ENCODE peak calls at places on chromosomes 2 and 18, in ten cellular contexts. One of them, this sample, is unnamed.

GRCh38 chr2:201969241-201969937 is 64.3 kb upstream of the FZD7 start:
- DNase-seq in NCI-H460: no peak
- DNase-seq in RKO: no peak
- DNase-seq in activated effector memory CD4-positive, alpha-beta T cell treated with Interleukin-2 at 50 U/mL for 16 hours: no peak
- DNase-seq in AML-193: no peak
- DNase-seq in GM10248: no peak
- DNase-seq in ELR: no peak
- DNase-seq in naive thymus-derived CD8-positive, alpha-beta T cell: no peak
- DNase-seq in germinal center: no peak
- DNase-seq in activated B cell treated with CpG ODN at 0.5 μM for 24 hours: no peak
- DNase-seq in this sample: no peak

GRCh38 chr18:64405161-64405560 is 256.3 kb upstream of the LINC00305 start:
- DNase-seq in RKO: peak
- DNase-seq in germinal center: no peak
- DNase-seq in NCI-H460: no peak
- DNase-seq in activated effector memory CD4-positive, alpha-beta T cell treated with Interleukin-2 at 50 U/mL for 16 hours: no peak
- DNase-seq in GM10248: no peak
- DNase-seq in AML-193: no peak
- DNase-seq in naive thymus-derived CD8-positive, alpha-beta T cell: no peak
- DNase-seq in ELR: peak
- DNase-seq in activated B cell treated with CpG ODN at 0.5 μM for 24 hours: no peak
- DNase-seq in this sample: no peak

GRCh38 chr18:23397907-23398306 is 55.2 kb upstream of the RIOK3 start:
- DNase-seq in activated effector memory CD4-positive, alpha-beta T cell treated with Interleukin-2 at 50 U/mL for 16 hours: no peak
- DNase-seq in activated B cell treated with CpG ODN at 0.5 μM for 24 hours: no peak
- DNase-seq in NCI-H460: no peak
- DNase-seq in germinal center: no peak
- DNase-seq in naive thymus-derived CD8-positive, alpha-beta T cell: peak
- DNase-seq in GM10248: no peak
- DNase-seq in RKO: no peak
- DNase-seq in AML-193: no peak
- DNase-seq in ELR: no peak
- DNase-seq in this sample: no peak

GRCh38 chr2:241062342-241063092 is 39.6 kb downstream of the MTERF4 start:
- DNase-seq in RKO: no peak
- DNase-seq in ELR: no peak
- DNase-seq in activated B cell treated with CpG ODN at 0.5 μM for 24 hours: no peak
- DNase-seq in activated effector memory CD4-positive, alpha-beta T cell treated with Interleukin-2 at 50 U/mL for 16 hours: no peak
- DNase-seq in germinal center: no peak
- DNase-seq in GM10248: no peak
- DNase-seq in naive thymus-derived CD8-positive, alpha-beta T cell: no peak
- DNase-seq in AML-193: no peak
- DNase-seq in NCI-H460: no peak
- DNase-seq in this sample: no peak

GRCh38 chr2:37523861-37524362 is 147.5 kb downstream of the CDC42EP3 start:
- DNase-seq in AML-193: peak
- DNase-seq in activated effector memory CD4-positive, alpha-beta T cell treated with Interleukin-2 at 50 U/mL for 16 hours: no peak
- DNase-seq in naive thymus-derived CD8-positive, alpha-beta T cell: no peak
- DNase-seq in germinal center: no peak
- DNase-seq in activated B cell treated with CpG ODN at 0.5 μM for 24 hours: no peak
- DNase-seq in RKO: no peak
- DNase-seq in GM10248: no peak
- DNase-seq in ELR: no peak
- DNase-seq in NCI-H460: no peak
- DNase-seq in this sample: no peak

GRCh38 chr2:30736461-30737325 is 70.6 kb downstream of the CAPN13 start:
- DNase-seq in RKO: no peak
- DNase-seq in activated B cell treated with CpG ODN at 0.5 μM for 24 hours: no peak
- DNase-seq in AML-193: no peak
- DNase-seq in ELR: no peak
- DNase-seq in GM10248: no peak
- DNase-seq in activated effector memory CD4-positive, alpha-beta T cell treated with Interleukin-2 at 50 U/mL for 16 hours: no peak
- DNase-seq in naive thymus-derived CD8-positive, alpha-beta T cell: no peak
- DNase-seq in germinal center: no peak
- DNase-seq in NCI-H460: no peak
- DNase-seq in this sample: no peak

GRCh38 chr2:123179526-123179925 is 845.6 kb upstream of the CNTNAP5 start:
- DNase-seq in naive thymus-derived CD8-positive, alpha-beta T cell: no peak
- DNase-seq in activated B cell treated with CpG ODN at 0.5 μM for 24 hours: no peak
- DNase-seq in germinal center: no peak
- DNase-seq in AML-193: no peak
- DNase-seq in activated effector memory CD4-positive, alpha-beta T cell treated with Interleukin-2 at 50 U/mL for 16 hours: no peak
- DNase-seq in ELR: peak
- DNase-seq in NCI-H460: no peak
- DNase-seq in GM10248: no peak
- DNase-seq in RKO: no peak
- DNase-seq in this sample: no peak

GRCh38 chr18:61774846-61775245 is 118.0 kb downstream of the RNF152 start:
- DNase-seq in activated B cell treated with CpG ODN at 0.5 μM for 24 hours: no peak
- DNase-seq in ELR: no peak
- DNase-seq in RKO: no peak
- DNase-seq in naive thymus-derived CD8-positive, alpha-beta T cell: no peak
- DNase-seq in germinal center: no peak
- DNase-seq in NCI-H460: no peak
- DNase-seq in GM10248: no peak
- DNase-seq in AML-193: no peak
- DNase-seq in activated effector memory CD4-positive, alpha-beta T cell treated with Interleukin-2 at 50 U/mL for 16 hours: no peak
- DNase-seq in this sample: no peak

GRCh38 chr2:174546519-174547506 is 50.8 kb downstream of the WIPF1 start:
- DNase-seq in NCI-H460: peak
- DNase-seq in RKO: no peak
- DNase-seq in germinal center: no peak
- DNase-seq in activated effector memory CD4-positive, alpha-beta T cell treated with Interleukin-2 at 50 U/mL for 16 hours: no peak
- DNase-seq in naive thymus-derived CD8-positive, alpha-beta T cell: peak
- DNase-seq in GM10248: peak
- DNase-seq in activated B cell treated with CpG ODN at 0.5 μM for 24 hours: no peak
- DNase-seq in ELR: peak
- DNase-seq in AML-193: peak
- DNase-seq in this sample: peak

GRCh38 chr2:223477318-223477717 is 124.8 kb downstream of the SCG2 start:
- DNase-seq in RKO: no peak
- DNase-seq in ELR: peak
- DNase-seq in AML-193: no peak
- DNase-seq in activated effector memory CD4-positive, alpha-beta T cell treated with Interleukin-2 at 50 U/mL for 16 hours: no peak
- DNase-seq in activated B cell treated with CpG ODN at 0.5 μM for 24 hours: no peak
- DNase-seq in GM10248: no peak
- DNase-seq in naive thymus-derived CD8-positive, alpha-beta T cell: no peak
- DNase-seq in germinal center: no peak
- DNase-seq in NCI-H460: no peak
- DNase-seq in this sample: peak

GRCh38 chr2:79903601-79904000 is 390.8 kb downstream of the CTNNA2 start:
- DNase-seq in RKO: no peak
- DNase-seq in activated B cell treated with CpG ODN at 0.5 μM for 24 hours: no peak
- DNase-seq in naive thymus-derived CD8-positive, alpha-beta T cell: no peak
- DNase-seq in ELR: no peak
- DNase-seq in NCI-H460: no peak
- DNase-seq in AML-193: no peak
- DNase-seq in GM10248: no peak
- DNase-seq in activated effector memory CD4-positive, alpha-beta T cell treated with Interleukin-2 at 50 U/mL for 16 hours: no peak
- DNase-seq in germinal center: no peak
- DNase-seq in this sample: no peak

GRCh38 chr18:8529609-8530008 is 79.6 kb upstream of the RAB12 start:
- DNase-seq in naive thymus-derived CD8-positive, alpha-beta T cell: no peak
- DNase-seq in activated effector memory CD4-positive, alpha-beta T cell treated with Interleukin-2 at 50 U/mL for 16 hours: no peak
- DNase-seq in AML-193: no peak
- DNase-seq in ELR: no peak
- DNase-seq in GM10248: no peak
- DNase-seq in RKO: no peak
- DNase-seq in NCI-H460: no peak
- DNase-seq in activated B cell treated with CpG ODN at 0.5 μM for 24 hours: no peak
- DNase-seq in germinal center: no peak
- DNase-seq in this sample: no peak

GRCh38 chr18:5237083-5237722 is 40.1 kb upstream of the AKAIN1 start:
- DNase-seq in activated effector memory CD4-positive, alpha-beta T cell treated with Interleukin-2 at 50 U/mL for 16 hours: no peak
- DNase-seq in AML-193: peak
- DNase-seq in germinal center: peak
- DNase-seq in naive thymus-derived CD8-positive, alpha-beta T cell: no peak
- DNase-seq in activated B cell treated with CpG ODN at 0.5 μM for 24 hours: no peak
- DNase-seq in ELR: no peak
- DNase-seq in RKO: peak
- DNase-seq in GM10248: no peak
- DNase-seq in NCI-H460: no peak
- DNase-seq in this sample: no peak

GRCh38 chr2:1811971-1812350 is 67.6 kb upstream of the PXDN start:
- DNase-seq in GM10248: no peak
- DNase-seq in activated B cell treated with CpG ODN at 0.5 μM for 24 hours: no peak
- DNase-seq in activated effector memory CD4-positive, alpha-beta T cell treated with Interleukin-2 at 50 U/mL for 16 hours: no peak
- DNase-seq in AML-193: no peak
- DNase-seq in RKO: no peak
- DNase-seq in germinal center: no peak
- DNase-seq in NCI-H460: no peak
- DNase-seq in ELR: no peak
- DNase-seq in naive thymus-derived CD8-positive, alpha-beta T cell: no peak
- DNase-seq in this sample: no peak

GRCh38 chr2:121575800-121576199 is 45.1 kb downstream of the RNU4ATAC start:
- DNase-seq in activated effector memory CD4-positive, alpha-beta T cell treated with Interleukin-2 at 50 U/mL for 16 hours: no peak
- DNase-seq in NCI-H460: no peak
- DNase-seq in naive thymus-derived CD8-positive, alpha-beta T cell: no peak
- DNase-seq in GM10248: no peak
- DNase-seq in germinal center: no peak
- DNase-seq in ELR: no peak
- DNase-seq in RKO: no peak
- DNase-seq in activated B cell treated with CpG ODN at 0.5 μM for 24 hours: no peak
- DNase-seq in AML-193: no peak
- DNase-seq in this sample: no peak

GRCh38 chr2:48034295-48034694 is 128.0 kb upstream of the FBXO11 start:
- DNase-seq in germinal center: no peak
- DNase-seq in ELR: no peak
- DNase-seq in naive thymus-derived CD8-positive, alpha-beta T cell: no peak
- DNase-seq in AML-193: peak
- DNase-seq in NCI-H460: no peak
- DNase-seq in GM10248: no peak
- DNase-seq in activated effector memory CD4-positive, alpha-beta T cell treated with Interleukin-2 at 50 U/mL for 16 hours: no peak
- DNase-seq in activated B cell treated with CpG ODN at 0.5 μM for 24 hours: no peak
- DNase-seq in RKO: no peak
- DNase-seq in this sample: no peak

GRCh38 chr2:16240459-16240858 is 300.1 kb downstream of the MYCN start:
- DNase-seq in ELR: no peak
- DNase-seq in GM10248: no peak
- DNase-seq in naive thymus-derived CD8-positive, alpha-beta T cell: no peak
- DNase-seq in NCI-H460: no peak
- DNase-seq in RKO: no peak
- DNase-seq in AML-193: no peak
- DNase-seq in activated effector memory CD4-positive, alpha-beta T cell treated with Interleukin-2 at 50 U/mL for 16 hours: no peak
- DNase-seq in germinal center: no peak
- DNase-seq in activated B cell treated with CpG ODN at 0.5 μM for 24 hours: no peak
- DNase-seq in this sample: no peak

GRCh38 chr2:162919111-162919510 is 80.5 kb upstream of the KCNH7 start:
- DNase-seq in germinal center: no peak
- DNase-seq in ELR: peak
- DNase-seq in GM10248: no peak
- DNase-seq in RKO: no peak
- DNase-seq in activated effector memory CD4-positive, alpha-beta T cell treated with Interleukin-2 at 50 U/mL for 16 hours: no peak
- DNase-seq in AML-193: no peak
- DNase-seq in naive thymus-derived CD8-positive, alpha-beta T cell: no peak
- DNase-seq in NCI-H460: no peak
- DNase-seq in activated B cell treated with CpG ODN at 0.5 μM for 24 hours: no peak
- DNase-seq in this sample: no peak

GRCh38 chr2:147782521-147782920 is 62.3 kb upstream of the ACVR2A start:
- DNase-seq in germinal center: no peak
- DNase-seq in GM10248: no peak
- DNase-seq in naive thymus-derived CD8-positive, alpha-beta T cell: no peak
- DNase-seq in ELR: peak
- DNase-seq in activated B cell treated with CpG ODN at 0.5 μM for 24 hours: no peak
- DNase-seq in activated effector memory CD4-positive, alpha-beta T cell treated with Interleukin-2 at 50 U/mL for 16 hours: no peak
- DNase-seq in NCI-H460: no peak
- DNase-seq in RKO: peak
- DNase-seq in AML-193: no peak
- DNase-seq in this sample: peak

GRCh38 chr2:54906711-54907110 is 143.5 kb downstream of the RTN4 start:
- DNase-seq in naive thymus-derived CD8-positive, alpha-beta T cell: no peak
- DNase-seq in activated effector memory CD4-positive, alpha-beta T cell treated with Interleukin-2 at 50 U/mL for 16 hours: no peak
- DNase-seq in NCI-H460: no peak
- DNase-seq in ELR: no peak
- DNase-seq in GM10248: no peak
- DNase-seq in RKO: no peak
- DNase-seq in AML-193: no peak
- DNase-seq in germinal center: no peak
- DNase-seq in activated B cell treated with CpG ODN at 0.5 μM for 24 hours: no peak
- DNase-seq in this sample: no peak

GRCh38 chr2:218229239-218229638 is 12.2 kb downstream of the ARPC2 start:
- DNase-seq in naive thymus-derived CD8-positive, alpha-beta T cell: peak
- DNase-seq in ELR: peak
- DNase-seq in NCI-H460: no peak
- DNase-seq in germinal center: peak
- DNase-seq in AML-193: peak
- DNase-seq in GM10248: peak
- DNase-seq in activated B cell treated with CpG ODN at 0.5 μM for 24 hours: no peak
- DNase-seq in activated effector memory CD4-positive, alpha-beta T cell treated with Interleukin-2 at 50 U/mL for 16 hours: no peak
- DNase-seq in RKO: peak
- DNase-seq in this sample: peak

GRCh38 chr18:13993730-13994129 is 78.4 kb upstream of the MC2R start:
- DNase-seq in RKO: no peak
- DNase-seq in ELR: no peak
- DNase-seq in naive thymus-derived CD8-positive, alpha-beta T cell: no peak
- DNase-seq in AML-193: no peak
- DNase-seq in GM10248: no peak
- DNase-seq in NCI-H460: no peak
- DNase-seq in germinal center: no peak
- DNase-seq in activated B cell treated with CpG ODN at 0.5 μM for 24 hours: no peak
- DNase-seq in activated effector memory CD4-positive, alpha-beta T cell treated with Interleukin-2 at 50 U/mL for 16 hours: no peak
- DNase-seq in this sample: no peak

GRCh38 chr2:120978359-120979050 is 242.8 kb downstream of the GLI2 start:
- DNase-seq in NCI-H460: no peak
- DNase-seq in GM10248: no peak
- DNase-seq in activated B cell treated with CpG ODN at 0.5 μM for 24 hours: no peak
- DNase-seq in germinal center: no peak
- DNase-seq in AML-193: no peak
- DNase-seq in RKO: no peak
- DNase-seq in naive thymus-derived CD8-positive, alpha-beta T cell: no peak
- DNase-seq in activated effector memory CD4-positive, alpha-beta T cell treated with Interleukin-2 at 50 U/mL for 16 hours: no peak
- DNase-seq in ELR: peak
- DNase-seq in this sample: no peak

GRCh38 chr2:140440815-140441214 is 1660.6 kb upstream of the NXPH2 start:
- DNase-seq in NCI-H460: no peak
- DNase-seq in activated effector memory CD4-positive, alpha-beta T cell treated with Interleukin-2 at 50 U/mL for 16 hours: no peak
- DNase-seq in naive thymus-derived CD8-positive, alpha-beta T cell: no peak
- DNase-seq in RKO: no peak
- DNase-seq in activated B cell treated with CpG ODN at 0.5 μM for 24 hours: no peak
- DNase-seq in GM10248: no peak
- DNase-seq in AML-193: no peak
- DNase-seq in germinal center: no peak
- DNase-seq in ELR: no peak
- DNase-seq in this sample: no peak

GRCh38 chr18:64099244-64099643 is 49.6 kb downstream of the LINC00305 start:
- DNase-seq in germinal center: no peak
- DNase-seq in ELR: no peak
- DNase-seq in naive thymus-derived CD8-positive, alpha-beta T cell: no peak
- DNase-seq in activated B cell treated with CpG ODN at 0.5 μM for 24 hours: no peak
- DNase-seq in NCI-H460: no peak
- DNase-seq in GM10248: no peak
- DNase-seq in activated effector memory CD4-positive, alpha-beta T cell treated with Interleukin-2 at 50 U/mL for 16 hours: no peak
- DNase-seq in AML-193: no peak
- DNase-seq in RKO: no peak
- DNase-seq in this sample: no peak

GRCh38 chr2:10876394-10876793 is 35.3 kb upstream of the KCNF1 start:
- DNase-seq in naive thymus-derived CD8-positive, alpha-beta T cell: no peak
- DNase-seq in activated effector memory CD4-positive, alpha-beta T cell treated with Interleukin-2 at 50 U/mL for 16 hours: no peak
- DNase-seq in AML-193: no peak
- DNase-seq in NCI-H460: no peak
- DNase-seq in activated B cell treated with CpG ODN at 0.5 μM for 24 hours: no peak
- DNase-seq in germinal center: no peak
- DNase-seq in ELR: no peak
- DNase-seq in GM10248: no peak
- DNase-seq in RKO: no peak
- DNase-seq in this sample: no peak

GRCh38 chr18:43159091-43159490 is 43.6 kb upstream of the RIT2 start:
- DNase-seq in activated effector memory CD4-positive, alpha-beta T cell treated with Interleukin-2 at 50 U/mL for 16 hours: no peak
- DNase-seq in GM10248: no peak
- DNase-seq in ELR: no peak
- DNase-seq in RKO: no peak
- DNase-seq in AML-193: no peak
- DNase-seq in naive thymus-derived CD8-positive, alpha-beta T cell: no peak
- DNase-seq in NCI-H460: no peak
- DNase-seq in activated B cell treated with CpG ODN at 0.5 μM for 24 hours: no peak
- DNase-seq in germinal center: no peak
- DNase-seq in this sample: no peak

GRCh38 chr2:134705861-134706586 is 12.8 kb downstream of the TMEM163 start:
- DNase-seq in activated effector memory CD4-positive, alpha-beta T cell treated with Interleukin-2 at 50 U/mL for 16 hours: no peak
- DNase-seq in AML-193: no peak
- DNase-seq in RKO: no peak
- DNase-seq in germinal center: no peak
- DNase-seq in NCI-H460: no peak
- DNase-seq in naive thymus-derived CD8-positive, alpha-beta T cell: no peak
- DNase-seq in activated B cell treated with CpG ODN at 0.5 μM for 24 hours: no peak
- DNase-seq in GM10248: no peak
- DNase-seq in ELR: peak
- DNase-seq in this sample: no peak

This sample was measured in kidney tubule cell.